ENCODE peak calls at places on chromosomes 13 and 19, in four cellular contexts. T is mesenchymal stem cell, G is PC-9, Z is psoas muscle. B is an unnamed sample. For H3K36me3 and H3K4me1, the result is how much of the 10 kb centered on the place peaks cover.

GRCh38 chr19:45860359-45861259 is 2.3 kb downstream of the SYMPK start:
- DNase-seq in T (no peak), G (no peak), Z (no peak), B (no peak)

GRCh38 chr13:98293570-98294142 is 116.6 kb upstream of the RNF113B start:
- DNase-seq in T (no peak), G (no peak), Z (no peak), B (no peak)

GRCh38 chr13:29067306-29067945 is 247.3 kb downstream of the MTUS2 start:
- DNase-seq in T (no peak), G (no peak), Z (no peak), B (no peak)

GRCh38 chr13:93982189-93982918 is 497.1 kb downstream of the DCT start:
- DNase-seq in T (no peak), G (no peak), Z (no peak), B (no peak)

GRCh38 chr13:64551755-64552154 is 2678.4 kb downstream of the PCDH9 start:
- DNase-seq in T (peak), G (no peak), Z (no peak), B (no peak)

GRCh38 chr13:21625366-21625765 is 21.4 kb upstream of the MICU2 start:
- DNase-seq in T (peak), G (no peak), Z (no peak), B (no peak)

GRCh38 chr19:32808236-32808635 is 61.3 kb downstream of the SLC7A9 start:
- DNase-seq in T (no peak), G (no peak), Z (no peak), B (no peak)

GRCh38 chr19:16946951-16947940 is 58.4 kb downstream of the F2RL3 start:
- DNase-seq in T (no peak), G (no peak), Z (no peak), B (no peak)

GRCh38 chr13:33816912-33817311 is 1.0 kb upstream of the RFC3 start:
- DNase-seq in T (no peak), G (no peak), Z (no peak), B (no peak)

GRCh38 chr13:61728468-61728867 is 312.8 kb upstream of the PCDH20 start:
- DNase-seq in T (peak), G (no peak), Z (no peak), B (no peak)

GRCh38 chr19:48543121-48543710 is 8.8 kb upstream of the SULT2B1 start:
- DNase-seq in T (peak), G (peak), Z (peak), B (no peak)

GRCh38 chr19:3554254-3555083 is 2.9 kb downstream of the MFSD12 start:
- DNase-seq in T (no peak), G (no peak), Z (no peak), B (no peak)

GRCh38 chr13:101258071-101258470 is 158.2 kb downstream of the NALCN start:
- DNase-seq in T (peak), G (peak), Z (peak), B (peak)

GRCh38 chr13:77113496-77113895 is 86.5 kb upstream of the FBXL3 start:
- DNase-seq in T (peak), G (no peak), Z (no peak), B (no peak)

GRCh38 chr13:113835461-113836274 is 28.2 kb downstream of the GAS6 start:
- DNase-seq in T (peak), G (no peak), Z (peak), B (no peak)

GRCh38 chr19:10855879-10856522 is 7.8 kb downstream of the C19orf38 start:
- DNase-seq in T (no peak), G (no peak), Z (no peak), B (no peak)

GRCh38 chr13:113417836-113418721 is 35.2 kb downstream of the ADPRHL1 start:
- DNase-seq in T (no peak), G (no peak), Z (no peak), B (no peak)

GRCh38 chr13:32261567-32261966 is 53.6 kb downstream of the ZAR1L start:
- DNase-seq in T (peak), G (no peak), Z (peak), B (no peak)

GRCh38 chr13:52001120-52001731 is 10.0 kb downstream of the ATP7B start:
- DNase-seq in T (peak), G (no peak), Z (no peak), B (no peak)

GRCh38 chr13:47092202-47092601 is 195.3 kb upstream of the HTR2A start:
- DNase-seq in T (peak), G (no peak), Z (no peak), B (no peak)

GRCh38 chr19:40235238-40236025 is 8.9 kb upstream of the CCNP start:
- DNase-seq in T (no peak), G (no peak), Z (no peak), B (no peak)

GRCh38 chr13:106491928-106492327 is 43.5 kb downstream of the EFNB2 start:
- DNase-seq in T (no peak), G (no peak), Z (no peak), B (no peak)

GRCh38 chr13:53778937-53779336 is 750.3 kb downstream of the OLFM4 start:
- DNase-seq in T (no peak), G (no peak), Z (no peak), B (no peak)

GRCh38 chr19:1907563-1908363 is 2.6 kb downstream of the ADAT3 start:
- DNase-seq in T (no peak), G (peak), Z (peak), B (no peak)

GRCh38 chr13:43309301-43309700 is 285.9 kb downstream of the DNAJC15 start:
- DNase-seq in T (no peak), G (no peak), Z (no peak), B (no peak)

GRCh38 chr19:41426952-41427646 is at the start of gene B3GNT8:
- DNase-seq in T (peak), G (peak), Z (peak), B (peak)

GRCh38 chr13:74039667-74040066 is 94.5 kb downstream of the KLF12 start:
- DNase-seq in T (no peak), G (no peak), Z (no peak), B (no peak)

GRCh38 chr19:13492128-13492527 is 14.2 kb downstream of the CACNA1A start:
- DNase-seq in T (no peak), G (no peak), Z (no peak), B (no peak)

GRCh38 chr19:29098863-29099481 is 114.0 kb downstream of the UQCRFS1 start:
- DNase-seq in T (no peak), G (peak), Z (peak), B (no peak)

GRCh38 chr19:3338541-3339181 is 27.7 kb upstream of the NFIC start:
- DNase-seq in T (peak), G (peak), Z (no peak), B (no peak)

GRCh38 chr19:8695911-8696310 is 2.7 kb downstream of the ACTL9 start:
- DNase-seq in T (no peak), G (no peak), Z (no peak), B (no peak)

GRCh38 chr13:78759704-78760103 is 100.7 kb upstream of the OBI1 start:
- DNase-seq in T (no peak), G (no peak), Z (no peak), B (no peak)

GRCh38 chr13:89514534-89515312 is 1832.8 kb upstream of the MIR17HG start:
- DNase-seq in T (peak), G (peak), Z (no peak), B (no peak)

GRCh38 chr19:13036366-13036976 is 41.2 kb downstream of the NFIX start:
- DNase-seq in T (no peak), G (peak), Z (peak), B (no peak)

GRCh38 chr19:7540761-7541480 is 5.4 kb downstream of the PNPLA6 start:
- DNase-seq in T (no peak), G (no peak), Z (no peak), B (no peak)

GRCh38 chr13:97395437-97396136 is 38.4 kb upstream of the RAP2A start:
- DNase-seq in T (peak), G (no peak), Z (no peak), B (no peak)

DNA sequence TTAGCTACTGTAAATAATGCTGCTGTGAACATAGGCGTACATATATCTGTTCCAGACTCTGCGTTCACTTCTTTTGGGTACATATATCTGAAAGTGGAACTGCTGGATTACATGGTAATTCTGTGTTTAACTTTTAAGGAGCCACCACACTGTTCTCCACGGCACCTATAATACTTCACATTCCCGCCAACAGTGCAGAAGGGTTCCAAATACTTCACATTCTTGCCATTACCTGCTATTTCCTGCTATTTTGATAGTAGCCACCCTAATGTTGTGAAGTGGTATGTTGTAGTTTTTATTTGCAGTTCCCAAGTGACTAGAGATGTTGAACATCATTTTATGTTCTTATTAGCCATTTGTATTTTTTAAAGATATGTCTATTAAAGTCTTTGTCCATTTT is 377.4 kb upstream of the SLC10A2 start:
- DNase-seq in T (no peak), G (no peak), Z (no peak), B (no peak)
- H3K36me3 ChIP-seq in T (under half), G (under half), Z (under half), B (under half)

DNA sequence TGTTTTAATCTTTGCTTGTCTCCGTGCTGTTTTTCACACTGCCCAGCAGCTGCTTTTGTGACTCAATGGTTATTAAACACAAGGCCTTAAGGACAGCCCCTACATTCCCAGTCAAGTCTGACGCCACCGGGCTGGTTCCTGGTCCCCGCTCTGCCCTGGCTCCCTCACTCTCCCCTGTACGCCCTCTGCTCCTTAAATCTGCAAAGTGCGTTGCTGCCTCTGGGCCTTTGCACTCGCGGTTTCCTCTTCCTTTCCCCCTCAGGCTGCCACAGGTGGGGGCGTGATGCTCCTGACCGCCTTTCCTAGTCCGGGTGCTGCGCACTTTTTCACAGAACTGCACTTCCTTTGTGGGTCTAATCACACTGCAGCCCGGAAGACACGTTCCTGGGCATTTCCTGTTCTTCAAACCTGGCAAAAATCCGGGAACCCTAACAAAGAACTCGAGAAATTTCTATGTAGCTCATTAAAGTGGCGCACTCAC is 25.6 kb downstream of the NOSIP start:
- DNase-seq in T (no peak), G (no peak), Z (no peak), B (no peak)
- H3K4me1 ChIP-seq in T (under half), G (under half), Z (under half), B (under half)

DNA sequence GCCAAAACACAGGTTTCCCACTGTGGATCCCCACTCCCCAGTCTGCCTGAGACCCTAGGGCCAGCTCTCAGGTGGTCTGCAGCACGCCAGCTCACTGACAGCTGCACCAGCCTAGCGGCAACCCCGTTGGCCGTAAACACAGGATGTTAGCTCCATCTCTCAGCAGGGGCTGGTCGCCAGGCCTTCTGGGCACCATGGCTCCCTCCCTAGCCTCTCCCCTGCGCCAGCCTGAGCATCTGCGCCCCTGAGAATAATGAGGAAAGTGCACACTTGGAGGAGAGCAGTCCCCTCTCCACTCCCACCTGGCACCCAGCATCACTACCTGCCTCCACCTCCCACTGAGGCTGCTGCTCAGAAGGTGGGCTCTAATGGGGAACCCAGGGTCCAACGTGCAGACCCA is 20.8 kb upstream of the EPHX3 start:
- DNase-seq in T (no peak), G (no peak), Z (no peak), B (no peak)
- H3K36me3 ChIP-seq in T (half or more), G (under half), Z (under half), B (half or more)

GRCh38 chr19:46981296-46981695 is 38.3 kb upstream of the NPAS1 start:
- DNase-seq in T (no peak), G (no peak), Z (peak), B (no peak)
- H3K4me1 ChIP-seq in T (under half), G (under half), Z (half or more), B (under half)

DNA sequence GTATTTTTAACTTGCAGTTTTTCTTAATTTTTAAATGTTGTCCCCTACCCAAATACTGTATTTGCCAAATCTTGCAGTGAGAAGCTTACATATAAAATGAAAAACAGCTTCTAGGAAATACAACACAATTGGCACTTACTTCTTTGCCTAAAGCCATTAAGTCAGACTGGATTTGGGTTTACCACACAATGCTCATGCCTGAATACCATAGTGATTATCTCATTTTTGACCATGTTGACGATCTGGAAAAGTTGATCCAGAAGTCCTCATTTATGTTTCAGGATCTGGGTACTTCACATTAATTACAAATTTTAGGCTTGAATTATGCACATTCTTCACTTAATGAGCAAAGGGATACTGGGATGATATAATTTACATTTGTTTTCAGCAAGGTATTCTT is 2.4 kb downstream of the RNF6 start:
- DNase-seq in T (peak), G (no peak), Z (no peak), B (no peak)
- H3K36me3 ChIP-seq in T (half or more), G (under half), Z (under half), B (under half)